ENCODE peak calls at places on chromosomes 13 and 19, in ten cellular contexts. X is RCC 7860, N is amygdala, V is T-helper 9 cell, L is Kasumi-1, Q is GF-D8, S is fibroblast of the aortic adventitia, M is NCI-H2107, A is left colon, D is ELF-1. C is an unnamed sample.

GRCh38 chr19:37979547-37980082 is 72.6 kb downstream of the SIPA1L3 start:
- DNase-seq in X (peak; percentile 54), N (no peak), V (no peak), L (no peak), Q (no peak), S (no peak), M (no peak), A (peak; percentile 40), D (no peak), C (peak; percentile 22)

GRCh38 chr19:40907968-40908735 is 26.1 kb upstream of the CYP2A7 start:
- DNase-seq in X (no peak), N (no peak), V (peak; percentile 45), L (no peak), Q (no peak), S (no peak), M (no peak), A (no peak), D (no peak), C (no peak)

GRCh38 chr13:32468502-32469147 is 40.7 kb upstream of the N4BP2L1 start:
- DNase-seq in X (no peak), N (no peak), V (no peak), L (no peak), Q (peak; percentile 64), S (peak; percentile 8), M (no peak), A (no peak), D (no peak), C (no peak)

GRCh38 chr13:32415019-32415418 is 12.9 kb downstream of the N4BP2L1 start:
- DNase-seq in X (no peak), N (no peak), V (no peak), L (no peak), Q (no peak), S (peak; percentile 8), M (no peak), A (no peak), D (peak; percentile 37), C (peak; percentile 38)

GRCh38 chr13:80040219-80040976 is 300.5 kb downstream of the SPRY2 start:
- DNase-seq in X (peak; percentile 96), N (no peak), V (no peak), L (no peak), Q (no peak), S (peak; percentile 95), M (no peak), A (no peak), D (no peak), C (no peak)

GRCh38 chr19:51417107-51417806 is at the start of gene SIGLEC10:
- DNase-seq in X (no peak), N (no peak), V (no peak), L (peak; percentile 86), Q (peak; percentile 76), S (peak; percentile 19), M (no peak), A (no peak), D (no peak), C (no peak)

GRCh38 chr19:13557756-13558398 is 51.6 kb upstream of the CACNA1A start:
- DNase-seq in X (no peak), N (no peak), V (no peak), L (no peak), Q (no peak), S (no peak), M (no peak), A (no peak), D (peak; percentile 3), C (no peak)

GRCh38 chr13:100363351-100363750 is 225.2 kb downstream of the GGACT start:
- DNase-seq in X (no peak), N (no peak), V (no peak), L (no peak), Q (no peak), S (peak; percentile 56), M (no peak), A (no peak), D (no peak), C (no peak)

GRCh38 chr13:110173247-110173818 is 133.6 kb downstream of the COL4A1 start:
- DNase-seq in X (no peak), N (no peak), V (no peak), L (no peak), Q (no peak), S (no peak), M (no peak), A (no peak), D (no peak), C (no peak)

GRCh38 chr19:52923782-52924593 is 760 bp upstream of the ZNF888 start:
- DNase-seq in X (peak; percentile 24), N (no peak), V (no peak), L (no peak), Q (peak; percentile 67), S (peak; percentile 70), M (no peak), A (peak; percentile 87), D (peak; percentile 89), C (no peak)

GRCh38 chr13:89458456-89458855 is 1787.3 kb downstream of the SLITRK5 start:
- DNase-seq in X (no peak), N (no peak), V (no peak), L (no peak), Q (no peak), S (no peak), M (no peak), A (no peak), D (no peak), C (no peak)

GRCh38 chr19:40690050-40690698 is at the start of gene NUMBL:
- DNase-seq in X (no peak), N (no peak), V (no peak), L (no peak), Q (no peak), S (no peak), M (no peak), A (no peak), D (peak; percentile 32), C (no peak)

GRCh38 chr13:111262281-111262680 is 58.2 kb upstream of the TEX29 start:
- DNase-seq in X (no peak), N (no peak), V (no peak), L (no peak), Q (no peak), S (no peak), M (no peak), A (no peak), D (no peak), C (no peak)

GRCh38 chr19:8468761-8469458 is 24.1 kb downstream of the HNRNPM start:
- DNase-seq in X (no peak), N (no peak), V (no peak), L (no peak), Q (no peak), S (peak; percentile 27), M (no peak), A (no peak), D (no peak), C (no peak)

GRCh38 chr19:55638864-55639359 is 1.9 kb upstream of the ZNF580 start:
- DNase-seq in X (no peak), N (no peak), V (peak; percentile 46), L (peak; percentile 84), Q (peak; percentile 29), S (no peak), M (no peak), A (no peak), D (peak; percentile 67), C (peak; percentile 80)

GRCh38 chr13:48304132-48304876 is 753 bp downstream of the RB1 start:
- DNase-seq in X (peak; percentile 27), N (peak; percentile 19), V (no peak), L (peak; percentile 21), Q (peak; percentile 48), S (peak; percentile 64), M (no peak), A (no peak), D (peak; percentile 31), C (no peak)

GRCh38 chr19:5983367-5983955 is 5.5 kb upstream of the RANBP3 start:
- DNase-seq in X (no peak), N (no peak), V (no peak), L (no peak), Q (no peak), S (no peak), M (no peak), A (no peak), D (no peak), C (no peak)

GRCh38 chr13:46721054-46721453 is 75.9 kb downstream of the ESD start:
- DNase-seq in X (peak; percentile 15), N (no peak), V (peak; percentile 25), L (peak; percentile 73), Q (peak; percentile 6), S (peak; percentile 77), M (no peak), A (no peak), D (peak; percentile 8), C (no peak)